ENCODE peak calls at places on chromosomes 11 and 22, in nine cellular contexts. One of them, this sample, is unnamed.

GRCh38 chr11:132523929-132524328 is 1008.4 kb downstream of the OPCML start:
- DNase-seq in left ventricle myocardium inferior: no peak
- DNase-seq in effector memory CD4-positive, alpha-beta T cell: no peak
- DNase-seq in pancreas: no peak
- DNase-seq in skeletal muscle cell: no peak
- DNase-seq in choroid plexus epithelial cell: no peak
- DNase-seq in adrenal gland: no peak
- DNase-seq in neuronal stem cell: no peak
- DNase-seq in heart left ventricle: no peak
- DNase-seq in this sample: peak; percentile 9

GRCh38 chr11:128759597-128759996 is 65.7 kb downstream of the FLI1 start:
- DNase-seq in pancreas: no peak
- DNase-seq in neuronal stem cell: no peak
- DNase-seq in skeletal muscle cell: no peak
- DNase-seq in heart left ventricle: no peak
- DNase-seq in choroid plexus epithelial cell: peak; percentile 48
- DNase-seq in adrenal gland: no peak
- DNase-seq in left ventricle myocardium inferior: no peak
- DNase-seq in effector memory CD4-positive, alpha-beta T cell: no peak
- DNase-seq in this sample: peak; percentile 19

GRCh38 chr11:61609000-61609969 is 28.4 kb upstream of the SYT7 start:
- DNase-seq in skeletal muscle cell: no peak
- DNase-seq in heart left ventricle: no peak
- DNase-seq in choroid plexus epithelial cell: no peak
- DNase-seq in left ventricle myocardium inferior: no peak
- DNase-seq in neuronal stem cell: no peak
- DNase-seq in adrenal gland: no peak
- DNase-seq in effector memory CD4-positive, alpha-beta T cell: no peak
- DNase-seq in pancreas: no peak
- DNase-seq in this sample: no peak

GRCh38 chr22:28023036-28023435 is 104.0 kb upstream of the PITPNB start:
- DNase-seq in choroid plexus epithelial cell: no peak
- DNase-seq in adrenal gland: peak; percentile 13
- DNase-seq in left ventricle myocardium inferior: peak; percentile 11
- DNase-seq in neuronal stem cell: no peak
- DNase-seq in effector memory CD4-positive, alpha-beta T cell: no peak
- DNase-seq in skeletal muscle cell: no peak
- DNase-seq in pancreas: peak; percentile 35
- DNase-seq in heart left ventricle: no peak
- DNase-seq in this sample: no peak

GRCh38 chr11:35875466-35875865 is 68.4 kb upstream of the LDLRAD3 start:
- DNase-seq in neuronal stem cell: no peak
- DNase-seq in choroid plexus epithelial cell: no peak
- DNase-seq in left ventricle myocardium inferior: no peak
- DNase-seq in skeletal muscle cell: no peak
- DNase-seq in pancreas: no peak
- DNase-seq in effector memory CD4-positive, alpha-beta T cell: no peak
- DNase-seq in adrenal gland: no peak
- DNase-seq in heart left ventricle: no peak
- DNase-seq in this sample: no peak

GRCh38 chr11:87908086-87908485 is 267.2 kb downstream of the RAB38 start:
- DNase-seq in skeletal muscle cell: no peak
- DNase-seq in left ventricle myocardium inferior: no peak
- DNase-seq in choroid plexus epithelial cell: no peak
- DNase-seq in pancreas: no peak
- DNase-seq in adrenal gland: no peak
- DNase-seq in heart left ventricle: no peak
- DNase-seq in effector memory CD4-positive, alpha-beta T cell: no peak
- DNase-seq in neuronal stem cell: no peak
- DNase-seq in this sample: no peak

GRCh38 chr22:29080061-29080975 is 7.5 kb downstream of the KREMEN1 start:
- DNase-seq in heart left ventricle: no peak
- DNase-seq in pancreas: no peak
- DNase-seq in choroid plexus epithelial cell: no peak
- DNase-seq in adrenal gland: no peak
- DNase-seq in neuronal stem cell: no peak
- DNase-seq in left ventricle myocardium inferior: no peak
- DNase-seq in skeletal muscle cell: no peak
- DNase-seq in effector memory CD4-positive, alpha-beta T cell: no peak
- DNase-seq in this sample: peak; percentile 58

GRCh38 chr11:130547761-130548490 is 99.5 kb downstream of the ADAMTS15 start:
- DNase-seq in choroid plexus epithelial cell: no peak
- DNase-seq in adrenal gland: no peak
- DNase-seq in left ventricle myocardium inferior: no peak
- DNase-seq in pancreas: no peak
- DNase-seq in skeletal muscle cell: no peak
- DNase-seq in effector memory CD4-positive, alpha-beta T cell: no peak
- DNase-seq in heart left ventricle: no peak
- DNase-seq in neuronal stem cell: no peak
- DNase-seq in this sample: no peak

GRCh38 chr11:70527429-70528045 is 129.2 kb downstream of the CTTN start:
- DNase-seq in adrenal gland: no peak
- DNase-seq in neuronal stem cell: no peak
- DNase-seq in pancreas: peak; percentile 28
- DNase-seq in effector memory CD4-positive, alpha-beta T cell: no peak
- DNase-seq in skeletal muscle cell: no peak
- DNase-seq in choroid plexus epithelial cell: no peak
- DNase-seq in left ventricle myocardium inferior: no peak
- DNase-seq in heart left ventricle: no peak
- DNase-seq in this sample: no peak

GRCh38 chr22:32684822-32685187 is 116.7 kb upstream of the TIMP3 start:
- DNase-seq in skeletal muscle cell: no peak
- DNase-seq in pancreas: no peak
- DNase-seq in heart left ventricle: no peak
- DNase-seq in effector memory CD4-positive, alpha-beta T cell: no peak
- DNase-seq in left ventricle myocardium inferior: no peak
- DNase-seq in adrenal gland: no peak
- DNase-seq in choroid plexus epithelial cell: no peak
- DNase-seq in neuronal stem cell: no peak
- DNase-seq in this sample: no peak

GRCh38 chr11:17985517-17985916 is 27.3 kb downstream of the SERGEF start:
- DNase-seq in skeletal muscle cell: no peak
- DNase-seq in adrenal gland: peak; percentile 42
- DNase-seq in choroid plexus epithelial cell: peak; percentile 47
- DNase-seq in neuronal stem cell: no peak
- DNase-seq in heart left ventricle: no peak
- DNase-seq in pancreas: no peak
- DNase-seq in left ventricle myocardium inferior: no peak
- DNase-seq in effector memory CD4-positive, alpha-beta T cell: no peak
- DNase-seq in this sample: peak; percentile 89

GRCh38 chr11:111602865-111603632 is 800 bp downstream of the SIK2 start:
- DNase-seq in adrenal gland: peak; percentile 26
- DNase-seq in pancreas: peak; percentile 75
- DNase-seq in heart left ventricle: peak; percentile 48
- DNase-seq in effector memory CD4-positive, alpha-beta T cell: no peak
- DNase-seq in neuronal stem cell: peak; percentile 46
- DNase-seq in choroid plexus epithelial cell: peak; percentile 71
- DNase-seq in skeletal muscle cell: no peak
- DNase-seq in left ventricle myocardium inferior: no peak
- DNase-seq in this sample: peak; percentile 38

DNA sequence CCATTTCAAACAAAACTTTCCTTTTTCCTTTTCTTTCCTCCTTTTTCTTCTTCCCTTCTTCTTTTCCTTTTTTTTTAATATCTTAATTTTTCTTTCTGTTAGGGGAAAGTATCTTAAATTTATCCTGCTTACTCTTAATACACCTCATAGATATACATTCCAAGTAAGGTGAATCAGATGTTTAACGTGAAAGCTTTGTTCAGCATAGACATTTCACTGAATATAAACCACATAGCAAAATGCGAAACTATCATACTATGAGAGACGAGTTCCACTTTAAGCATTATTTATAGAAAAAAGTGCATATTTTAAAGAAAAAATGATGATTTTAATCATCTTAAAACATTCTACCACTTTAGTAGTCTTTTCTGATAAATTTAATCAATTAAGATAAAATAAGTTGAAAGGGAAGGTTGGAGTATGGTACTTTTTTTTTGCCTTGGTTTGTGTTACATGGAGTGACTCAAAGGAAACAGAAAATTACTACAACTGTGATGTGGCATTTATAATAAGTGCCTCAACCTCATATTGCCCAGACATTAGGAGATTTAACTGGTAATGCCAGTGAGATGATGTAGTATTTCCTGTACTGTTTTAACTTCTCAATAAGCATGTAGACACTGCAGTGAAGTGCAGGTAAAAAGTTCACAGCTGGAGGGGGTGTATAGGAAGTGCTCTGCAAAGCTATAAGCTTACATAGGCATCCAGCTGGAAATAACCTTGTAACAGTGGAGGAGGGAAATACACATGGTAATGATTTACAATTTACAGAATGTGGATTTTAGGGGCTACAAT is 138.0 kb upstream of the MTMR2 start:
- DNase-seq in pancreas: no peak
- DNase-seq in choroid plexus epithelial cell: peak; percentile 48
- DNase-seq in left ventricle myocardium inferior: no peak
- DNase-seq in skeletal muscle cell: no peak
- DNase-seq in neuronal stem cell: no peak
- DNase-seq in heart left ventricle: no peak
- DNase-seq in adrenal gland: no peak
- DNase-seq in effector memory CD4-positive, alpha-beta T cell: no peak
- DNase-seq in this sample: peak; percentile 59
- H3K4me3 ChIP-seq in pancreas: no peak overlapping the region
- H3K4me3 ChIP-seq in choroid plexus epithelial cell: no peak overlapping the region
- H3K4me3 ChIP-seq in left ventricle myocardium inferior: no peak overlapping the region
- H3K4me3 ChIP-seq in skeletal muscle cell: no peak overlapping the region
- H3K4me3 ChIP-seq in neuronal stem cell: no peak overlapping the region
- H3K4me3 ChIP-seq in heart left ventricle: no peak overlapping the region
- H3K4me3 ChIP-seq in adrenal gland: no peak overlapping the region
- H3K4me3 ChIP-seq in effector memory CD4-positive, alpha-beta T cell: no peak overlapping the region
- H3K4me3 ChIP-seq in this sample: no peak overlapping the region

GRCh38 chr11:72720806-72721205 is 31.4 kb downstream of the ARAP1 start:
- DNase-seq in adrenal gland: no peak
- DNase-seq in effector memory CD4-positive, alpha-beta T cell: no peak
- DNase-seq in left ventricle myocardium inferior: no peak
- DNase-seq in heart left ventricle: no peak
- DNase-seq in skeletal muscle cell: no peak
- DNase-seq in choroid plexus epithelial cell: no peak
- DNase-seq in neuronal stem cell: no peak
- DNase-seq in pancreas: no peak
- DNase-seq in this sample: no peak
- H3K4me3 ChIP-seq in adrenal gland: no peak overlapping the region
- H3K4me3 ChIP-seq in effector memory CD4-positive, alpha-beta T cell: peak overlapping the region; percentile 69
- H3K4me3 ChIP-seq in left ventricle myocardium inferior: peak overlapping the region; percentile 73
- H3K4me3 ChIP-seq in heart left ventricle: peak overlapping the region; percentile 81
- H3K4me3 ChIP-seq in skeletal muscle cell: peak overlapping the region; percentile 60
- H3K4me3 ChIP-seq in choroid plexus epithelial cell: peak overlapping the region; percentile 62
- H3K4me3 ChIP-seq in neuronal stem cell: no peak overlapping the region
- H3K4me3 ChIP-seq in pancreas: peak overlapping the region; percentile 67
- H3K4me3 ChIP-seq in this sample: peak overlapping the region; percentile 87

GRCh38 chr11:47028530-47029093 is 92.1 kb downstream of the CSTPP1 start:
- DNase-seq in choroid plexus epithelial cell: no peak
- DNase-seq in adrenal gland: no peak
- DNase-seq in effector memory CD4-positive, alpha-beta T cell: no peak
- DNase-seq in skeletal muscle cell: no peak
- DNase-seq in neuronal stem cell: no peak
- DNase-seq in heart left ventricle: no peak
- DNase-seq in left ventricle myocardium inferior: no peak
- DNase-seq in pancreas: no peak
- DNase-seq in this sample: no peak
- H3K4me3 ChIP-seq in choroid plexus epithelial cell: no peak overlapping the region
- H3K4me3 ChIP-seq in adrenal gland: no peak overlapping the region
- H3K4me3 ChIP-seq in effector memory CD4-positive, alpha-beta T cell: no peak overlapping the region
- H3K4me3 ChIP-seq in skeletal muscle cell: no peak overlapping the region
- H3K4me3 ChIP-seq in neuronal stem cell: no peak overlapping the region
- H3K4me3 ChIP-seq in heart left ventricle: no peak overlapping the region
- H3K4me3 ChIP-seq in left ventricle myocardium inferior: no peak overlapping the region
- H3K4me3 ChIP-seq in pancreas: no peak overlapping the region
- H3K4me3 ChIP-seq in this sample: no peak overlapping the region

GRCh38 chr22:46081831-46082210 is 68.5 kb upstream of the PPARA start:
- DNase-seq in neuronal stem cell: no peak
- DNase-seq in choroid plexus epithelial cell: no peak
- DNase-seq in pancreas: peak; percentile 67
- DNase-seq in left ventricle myocardium inferior: peak; percentile 22
- DNase-seq in effector memory CD4-positive, alpha-beta T cell: no peak
- DNase-seq in skeletal muscle cell: no peak
- DNase-seq in adrenal gland: peak; percentile 51
- DNase-seq in heart left ventricle: no peak
- DNase-seq in this sample: no peak
- H3K4me3 ChIP-seq in neuronal stem cell: no peak overlapping the region
- H3K4me3 ChIP-seq in choroid plexus epithelial cell: no peak overlapping the region
- H3K4me3 ChIP-seq in pancreas: no peak overlapping the region
- H3K4me3 ChIP-seq in left ventricle myocardium inferior: peak overlapping the region; percentile 96
- H3K4me3 ChIP-seq in effector memory CD4-positive, alpha-beta T cell: no peak overlapping the region
- H3K4me3 ChIP-seq in skeletal muscle cell: no peak overlapping the region
- H3K4me3 ChIP-seq in adrenal gland: peak overlapping the region; percentile 11
- H3K4me3 ChIP-seq in heart left ventricle: peak overlapping the region; percentile 90
- H3K4me3 ChIP-seq in this sample: peak overlapping the region; percentile 89

GRCh38 chr22:20526305-20526627 is 18.9 kb downstream of the MED15 start:
- DNase-seq in skeletal muscle cell: no peak
- DNase-seq in heart left ventricle: no peak
- DNase-seq in neuronal stem cell: no peak
- DNase-seq in effector memory CD4-positive, alpha-beta T cell: no peak
- DNase-seq in adrenal gland: no peak
- DNase-seq in left ventricle myocardium inferior: no peak
- DNase-seq in pancreas: no peak
- DNase-seq in choroid plexus epithelial cell: no peak
- DNase-seq in this sample: no peak
- H3K4me3 ChIP-seq in skeletal muscle cell: no peak overlapping the region
- H3K4me3 ChIP-seq in heart left ventricle: no peak overlapping the region
- H3K4me3 ChIP-seq in neuronal stem cell: no peak overlapping the region
- H3K4me3 ChIP-seq in effector memory CD4-positive, alpha-beta T cell: no peak overlapping the region
- H3K4me3 ChIP-seq in adrenal gland: no peak overlapping the region
- H3K4me3 ChIP-seq in left ventricle myocardium inferior: no peak overlapping the region
- H3K4me3 ChIP-seq in pancreas: no peak overlapping the region
- H3K4me3 ChIP-seq in choroid plexus epithelial cell: no peak overlapping the region
- H3K4me3 ChIP-seq in this sample: no peak overlapping the region

DNA sequence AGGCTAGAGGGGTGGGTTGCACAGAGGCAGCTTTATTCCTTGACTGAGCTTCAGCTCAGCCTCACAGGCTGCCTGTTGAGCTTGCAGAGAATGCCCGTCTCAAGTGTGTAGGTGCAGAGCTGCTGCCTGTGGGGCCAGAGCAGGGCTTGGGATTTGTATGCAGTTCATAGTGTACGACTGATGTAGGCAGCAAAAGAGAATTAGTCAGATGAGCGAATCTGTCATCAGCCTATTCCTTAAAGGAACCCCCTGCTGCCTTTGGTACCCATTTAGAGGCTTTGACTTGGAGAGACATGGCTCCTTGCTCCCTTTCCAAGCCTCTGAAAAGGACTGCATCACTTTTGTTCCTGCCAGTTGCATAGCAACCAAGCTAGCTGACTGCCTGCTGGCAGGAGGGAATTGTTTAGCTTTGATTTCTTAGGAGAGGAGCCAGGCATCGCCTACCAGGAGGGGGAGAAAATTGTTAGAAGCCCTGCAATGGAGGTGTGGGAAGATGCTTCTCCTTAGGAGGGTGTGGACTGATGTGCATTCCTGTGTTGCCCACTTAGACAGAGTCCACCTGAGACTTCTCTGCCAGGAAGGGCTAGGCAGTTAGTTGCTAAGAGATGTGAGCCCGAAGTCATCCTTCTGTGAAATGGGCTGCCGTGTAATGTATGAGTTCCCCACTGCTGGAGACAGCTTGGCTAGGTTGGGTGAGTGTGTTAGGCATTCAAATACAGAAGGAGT is 10.9 kb downstream of the ACO2 start:
- DNase-seq in skeletal muscle cell: peak; percentile 65
- DNase-seq in neuronal stem cell: peak; percentile 83
- DNase-seq in effector memory CD4-positive, alpha-beta T cell: no peak
- DNase-seq in left ventricle myocardium inferior: no peak
- DNase-seq in heart left ventricle: no peak
- DNase-seq in choroid plexus epithelial cell: peak; percentile 88
- DNase-seq in pancreas: no peak
- DNase-seq in adrenal gland: no peak
- DNase-seq in this sample: no peak
- H3K4me3 ChIP-seq in skeletal muscle cell: no peak overlapping the region
- H3K4me3 ChIP-seq in neuronal stem cell: no peak overlapping the region
- H3K4me3 ChIP-seq in effector memory CD4-positive, alpha-beta T cell: no peak overlapping the region
- H3K4me3 ChIP-seq in left ventricle myocardium inferior: peak overlapping the region; percentile 17
- H3K4me3 ChIP-seq in heart left ventricle: no peak overlapping the region
- H3K4me3 ChIP-seq in choroid plexus epithelial cell: no peak overlapping the region
- H3K4me3 ChIP-seq in pancreas: no peak overlapping the region
- H3K4me3 ChIP-seq in adrenal gland: no peak overlapping the region
- H3K4me3 ChIP-seq in this sample: no peak overlapping the region

GRCh38 chr11:122306776-122307479 is 190.9 kb upstream of the BLID start:
- DNase-seq in choroid plexus epithelial cell: no peak
- DNase-seq in adrenal gland: no peak
- DNase-seq in pancreas: no peak
- DNase-seq in skeletal muscle cell: no peak
- DNase-seq in heart left ventricle: no peak
- DNase-seq in left ventricle myocardium inferior: no peak
- DNase-seq in neuronal stem cell: no peak
- DNase-seq in effector memory CD4-positive, alpha-beta T cell: no peak
- DNase-seq in this sample: no peak
- H3K4me3 ChIP-seq in choroid plexus epithelial cell: no peak overlapping the region
- H3K4me3 ChIP-seq in adrenal gland: no peak overlapping the region
- H3K4me3 ChIP-seq in pancreas: no peak overlapping the region
- H3K4me3 ChIP-seq in skeletal muscle cell: no peak overlapping the region
- H3K4me3 ChIP-seq in heart left ventricle: no peak overlapping the region
- H3K4me3 ChIP-seq in left ventricle myocardium inferior: no peak overlapping the region
- H3K4me3 ChIP-seq in neuronal stem cell: no peak overlapping the region
- H3K4me3 ChIP-seq in effector memory CD4-positive, alpha-beta T cell: no peak overlapping the region
- H3K4me3 ChIP-seq in this sample: no peak overlapping the region